ENCODE peak calls at places on chromosomes 1 and 21, in seven cellular contexts. V is endothelial cell of umbilical vein; Y is transverse colon; K is GM10248; Z is activated CD8-positive, alpha-beta memory T cell treated with anti-CD3 and anti-CD28 coated beads, Interleukin-2, amount 50 U/mL, for 48 hours; W is NCI-H748 treated with DMSO at 0.1 percent for 48 hours; L is Caki2. I is an unnamed sample.

GRCh38 chr1:202107321-202107761 is 15.4 kb upstream of the GPR37L1 start:
- DNase-seq in V (no peak), Y (peak), K (no peak), Z (no peak), W (no peak), L (peak), I (no peak)

GRCh38 chr1:220680085-220680687 is 10.0 kb upstream of the C1orf115 start:
- DNase-seq in V (peak), Y (no peak), K (peak), Z (no peak), W (peak), L (peak), I (no peak)

GRCh38 chr1:222546548-222547259 is 1.2 kb downstream of the HHIPL2 start:
- DNase-seq in V (no peak), Y (no peak), K (no peak), Z (no peak), W (peak), L (peak), I (no peak)

GRCh38 chr1:119986007-119986497 is 83.4 kb downstream of the NOTCH2 start:
- DNase-seq in V (no peak), Y (no peak), K (no peak), Z (no peak), W (no peak), L (no peak), I (no peak)

GRCh38 chr1:42998381-42998780 is 39.7 kb upstream of the SLC2A1 start:
- DNase-seq in V (no peak), Y (no peak), K (no peak), Z (no peak), W (no peak), L (no peak), I (no peak)

GRCh38 chr1:25572107-25572506 is 28.7 kb downstream of the LDLRAP1 start:
- DNase-seq in V (no peak), Y (no peak), K (no peak), Z (no peak), W (no peak), L (no peak), I (no peak)

GRCh38 chr1:192807221-192807967 is 1.4 kb upstream of the RGS2 start:
- DNase-seq in V (peak), Y (no peak), K (peak), Z (no peak), W (no peak), L (peak), I (no peak)

GRCh38 chr1:209391792-209392191 is 191.7 kb upstream of the CAMK1G start:
- DNase-seq in V (no peak), Y (no peak), K (no peak), Z (no peak), W (no peak), L (no peak), I (no peak)

GRCh38 chr1:158999301-159000069 is 10.2 kb upstream of the IFI16 start:
- DNase-seq in V (peak), Y (peak), K (no peak), Z (no peak), W (no peak), L (peak), I (peak)

GRCh38 chr1:15799004-15799867 is 8.2 kb downstream of the UQCRHL start:
- DNase-seq in V (peak), Y (peak), K (no peak), Z (no peak), W (no peak), L (peak), I (peak)

GRCh38 chr1:234586892-234587445 is 23.0 kb downstream of the IRF2BP2 start:
- DNase-seq in V (no peak), Y (no peak), K (no peak), Z (no peak), W (no peak), L (no peak), I (no peak)

GRCh38 chr1:8408151-8408839 is 90.4 kb downstream of the SLC45A1 start:
- DNase-seq in V (peak), Y (peak), K (no peak), Z (no peak), W (no peak), L (peak), I (peak)

GRCh38 chr1:38246955-38247952 is 200.7 kb upstream of the POU3F1 start:
- DNase-seq in V (peak), Y (peak), K (no peak), Z (no peak), W (peak), L (peak), I (no peak)

GRCh38 chr1:189669846-189670245 is 807.8 kb downstream of the BRINP3 start:
- DNase-seq in V (no peak), Y (no peak), K (no peak), Z (no peak), W (no peak), L (no peak), I (no peak)

GRCh38 chr1:212667223-212668139 is 32.2 kb downstream of the BATF3 start:
- DNase-seq in V (peak), Y (peak), K (peak), Z (no peak), W (no peak), L (peak), I (no peak)

GRCh38 chr1:44103270-44104131 is 15.1 kb upstream of the KLF17 start:
- DNase-seq in V (no peak), Y (no peak), K (no peak), Z (no peak), W (no peak), L (no peak), I (no peak)

GRCh38 chr1:109726728-109727127 is 14.1 kb downstream of the GSTM3 start:
- DNase-seq in V (no peak), Y (no peak), K (no peak), Z (no peak), W (no peak), L (no peak), I (no peak)

GRCh38 chr1:42379794-42380616 is 587 bp upstream of the RIMKLA start:
- DNase-seq in V (peak), Y (no peak), K (peak), Z (peak), W (peak), L (peak), I (no peak)

GRCh38 chr1:116971481-116971880 is 30.1 kb upstream of the CD101 start:
- DNase-seq in V (no peak), Y (no peak), K (no peak), Z (no peak), W (no peak), L (no peak), I (no peak)

GRCh38 chr1:1069061-1069710 is 4.9 kb downstream of the RNF223 start:
- DNase-seq in V (peak), Y (peak), K (peak), Z (peak), W (peak), L (peak), I (no peak)

GRCh38 chr1:32195972-32196823 is 4.2 kb upstream of the CCDC28B start:
- DNase-seq in V (peak), Y (no peak), K (no peak), Z (no peak), W (no peak), L (no peak), I (no peak)

GRCh38 chr1:10213186-10213585 is 2.8 kb downstream of the KIF1B start:
- DNase-seq in V (peak), Y (no peak), K (no peak), Z (peak), W (no peak), L (no peak), I (no peak)

GRCh38 chr21:33455858-33456446 is 23.8 kb downstream of the TMEM50B start:
- DNase-seq in V (no peak), Y (no peak), K (no peak), Z (no peak), W (no peak), L (no peak), I (no peak)

GRCh38 chr1:171869097-171869496 is 27.8 kb downstream of the DNM3 start:
- DNase-seq in V (peak), Y (no peak), K (no peak), Z (no peak), W (no peak), L (no peak), I (no peak)

GRCh38 chr1:204950353-204951001 is 79.8 kb downstream of the NFASC start:
- DNase-seq in V (no peak), Y (no peak), K (no peak), Z (no peak), W (no peak), L (no peak), I (no peak)

GRCh38 chr1:168392958-168393357 is 112.3 kb downstream of the TBX19 start:
- DNase-seq in V (no peak), Y (no peak), K (no peak), Z (no peak), W (no peak), L (no peak), I (no peak)

GRCh38 chr1:8447616-8448150 is 129.8 kb downstream of the SLC45A1 start:
- DNase-seq in V (no peak), Y (no peak), K (no peak), Z (no peak), W (no peak), L (no peak), I (no peak)

GRCh38 chr1:43975249-43975961 is 645 bp downstream of the ATP6V0B start:
- DNase-seq in V (peak), Y (peak), K (peak), Z (no peak), W (no peak), L (no peak), I (no peak)

GRCh38 chr1:1073743-1074587 is at the start of gene RNF223:
- DNase-seq in V (no peak), Y (peak), K (no peak), Z (no peak), W (peak), L (no peak), I (no peak)

GRCh38 chr1:154819628-154820590 is 50.2 kb downstream of the KCNN3 start:
- DNase-seq in V (no peak), Y (no peak), K (peak), Z (no peak), W (no peak), L (no peak), I (no peak)

GRCh38 chr1:57160594-57160993 is 194.8 kb upstream of the C8B start:
- DNase-seq in V (no peak), Y (no peak), K (no peak), Z (no peak), W (no peak), L (no peak), I (no peak)

GRCh38 chr1:10522324-10522860 is 47.6 kb downstream of the PEX14 start:
- DNase-seq in V (no peak), Y (no peak), K (no peak), Z (no peak), W (no peak), L (no peak), I (no peak)

GRCh38 chr1:173477286-173478098 is at the start of gene PRDX6:
- DNase-seq in V (peak), Y (peak), K (no peak), Z (no peak), W (peak), L (peak), I (peak)

GRCh38 chr21:32212116-32212515 is 66.7 kb downstream of the MIS18A start:
- DNase-seq in V (no peak), Y (no peak), K (no peak), Z (no peak), W (no peak), L (no peak), I (no peak)

GRCh38 chr1:85284202-85284601 is 7.8 kb upstream of the BCL10 start:
- DNase-seq in V (no peak), Y (no peak), K (no peak), Z (no peak), W (no peak), L (no peak), I (no peak)

GRCh38 chr1:219419135-219419534 is 193.8 kb downstream of the ZC3H11B start:
- DNase-seq in V (no peak), Y (no peak), K (no peak), Z (no peak), W (no peak), L (no peak), I (no peak)

GRCh38 chr1:10631121-10631810 is 156.5 kb downstream of the PEX14 start:
- DNase-seq in V (no peak), Y (no peak), K (no peak), Z (no peak), W (no peak), L (no peak), I (no peak)

I was measured in omental fat pad.